ENCODE peak calls at places on chromosomes 2 and 18, in four cellular contexts. S, J, V and G are unnamed samples.

GRCh38 chr2:64876137-64876647 is 113.0 kb upstream of the SLC1A4 start:
- DNase-seq in V (no peak), J (no peak), S (peak), G (peak)

GRCh38 chr18:7822435-7823425 is 255.6 kb downstream of the PTPRM start:
- DNase-seq in J (no peak), S (no peak), V (no peak), G (no peak)

GRCh38 chr2:33021542-33022259 is 74.9 kb downstream of the LTBP1 start:
- DNase-seq in V (no peak), S (no peak), J (no peak), G (no peak)

GRCh38 chr2:54613794-54614257 is 109.6 kb upstream of the EML6 start:
- DNase-seq in S (no peak), V (no peak), J (peak), G (no peak)

GRCh38 chr2:8767324-8767723 is 70.1 kb downstream of the KIDINS220 start:
- DNase-seq in J (no peak), V (no peak), S (no peak), G (no peak)

GRCh38 chr2:212005077-212005671 is 533.4 kb downstream of the ERBB4 start:
- DNase-seq in V (peak), S (no peak), J (peak), G (no peak)

GRCh38 chr18:37544196-37544595 is 21.4 kb downstream of the CELF4 start:
- DNase-seq in J (no peak), V (no peak), S (no peak), G (no peak)

GRCh38 chr2:199589303-199589702 is 131.6 kb upstream of the SATB2 start:
- DNase-seq in V (no peak), J (no peak), S (no peak), G (no peak)

GRCh38 chr2:179538406-179538805 is 273.8 kb upstream of the SESTD1 start:
- DNase-seq in S (no peak), V (no peak), J (no peak), G (no peak)

GRCh38 chr2:30026091-30027055 is 105.0 kb upstream of the ALK start:
- DNase-seq in S (no peak), V (no peak), J (peak), G (peak)

GRCh38 chr2:120245933-120246332 is 6.7 kb upstream of the RALB start:
- DNase-seq in V (no peak), S (no peak), J (no peak), G (no peak)

GRCh38 chr2:205245001-205245400 is 437.3 kb upstream of the NRP2 start:
- DNase-seq in J (no peak), V (no peak), S (no peak), G (no peak)

GRCh38 chr2:231185886-231186285 is 12.5 kb upstream of the ARMC9 start:
- DNase-seq in S (peak), J (no peak), V (no peak), G (no peak)

GRCh38 chr2:191878576-191879298 is 31.8 kb upstream of the CAVIN2 start:
- DNase-seq in J (no peak), S (no peak), V (no peak), G (peak)

GRCh38 chr2:102606353-102606752 is 13.0 kb upstream of the SLC9A2 start:
- DNase-seq in J (no peak), S (no peak), V (no peak), G (peak)

GRCh38 chr2:196335238-196335637 is 163.9 kb upstream of the STK17B start:
- DNase-seq in S (no peak), V (no peak), J (peak), G (no peak)

GRCh38 chr2:23510471-23510870 is 125.5 kb downstream of the KLHL29 start:
- DNase-seq in J (no peak), S (no peak), V (peak), G (no peak)

GRCh38 chr2:134774786-134775641 is 56.2 kb upstream of the TMEM163 start:
- DNase-seq in V (no peak), S (no peak), J (no peak), G (peak)

GRCh38 chr2:217941339-217941738 is 61.5 kb downstream of the TNS1 start:
- DNase-seq in V (no peak), S (no peak), J (no peak), G (no peak)

GRCh38 chr2:217943379-217944321 is 59.1 kb downstream of the TNS1 start:
- DNase-seq in V (peak), S (peak), J (no peak), G (no peak)

GRCh38 chr2:217942731-217943335 is 60.0 kb downstream of the TNS1 start:
- DNase-seq in J (no peak), V (peak), S (no peak), G (no peak)

GRCh38 chr2:217940261-217941220 is 62.3 kb downstream of the TNS1 start:
- DNase-seq in V (peak), S (no peak), J (no peak), G (no peak)

GRCh38 chr2:217941886-217942728 is 60.7 kb downstream of the TNS1 start:
- DNase-seq in V (no peak), J (no peak), S (no peak), G (no peak)
- H3K4me3 ChIP-seq in V (peak), J (no peak), S (peak), G (no peak)

GRCh38 chr2:73106791-73107190 is 6.0 kb downstream of the RAB11FIP5 start:
- DNase-seq in V (no peak), S (no peak), J (no peak), G (no peak)

GRCh38 chr2:73105511-73105971 is 7.2 kb downstream of the RAB11FIP5 start:
- DNase-seq in J (no peak), S (no peak), V (no peak), G (no peak)

GRCh38 chr2:73109796-73110540 is 2.8 kb downstream of the RAB11FIP5 start:
- DNase-seq in V (no peak), S (no peak), J (no peak), G (no peak)

GRCh38 chr2:73104933-73105332 is 7.8 kb downstream of the RAB11FIP5 start:
- DNase-seq in S (no peak), V (no peak), J (no peak), G (no peak)

DNA sequence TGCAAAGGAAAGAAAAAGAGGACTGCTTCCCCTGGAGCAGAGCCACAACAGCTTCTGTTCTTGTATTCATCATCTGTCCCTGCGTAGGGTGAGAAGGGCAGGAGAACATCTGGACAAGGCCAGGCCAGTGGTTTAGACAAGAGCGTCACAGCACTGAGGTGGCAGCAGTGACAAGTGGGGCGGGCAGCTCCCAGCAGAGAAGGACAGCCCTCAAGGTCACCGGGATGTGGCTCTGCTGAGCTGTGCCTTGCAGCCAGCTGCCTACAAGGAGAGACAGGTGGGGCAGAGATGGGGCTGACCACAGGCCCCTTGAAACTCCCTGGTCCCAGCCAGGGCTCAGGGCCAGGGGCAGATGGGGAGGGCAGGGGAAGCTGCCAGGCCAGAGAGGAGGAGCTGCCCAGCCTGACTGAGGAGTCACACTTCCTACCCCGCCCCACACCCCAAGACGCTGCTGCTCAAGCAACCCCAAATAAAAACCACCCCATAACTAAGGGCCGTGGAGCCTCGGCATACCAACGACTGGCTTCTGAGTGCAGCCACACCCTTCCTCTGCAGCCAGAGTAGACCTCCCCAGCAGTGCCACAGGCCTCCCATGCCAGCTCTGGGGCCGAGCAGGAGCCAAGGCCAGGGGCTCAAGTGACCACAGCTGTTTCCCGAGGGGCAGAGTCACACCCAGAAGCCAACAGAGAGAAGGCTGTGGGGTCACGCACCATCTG is 5.4 kb downstream of the RAB11FIP5 start:
- DNase-seq in S (no peak), V (no peak), J (no peak), G (no peak)
- H3K4me3 ChIP-seq in S (no peak), V (no peak), J (no peak), G (no peak)

GRCh38 chr2:47309952-47310800 is 92.8 kb upstream of the MSH2 start:
- DNase-seq in J (no peak), S (no peak), V (peak), G (no peak)
- H3K4me3 ChIP-seq in J (no peak), S (no peak), V (no peak), G (no peak)

DNA sequence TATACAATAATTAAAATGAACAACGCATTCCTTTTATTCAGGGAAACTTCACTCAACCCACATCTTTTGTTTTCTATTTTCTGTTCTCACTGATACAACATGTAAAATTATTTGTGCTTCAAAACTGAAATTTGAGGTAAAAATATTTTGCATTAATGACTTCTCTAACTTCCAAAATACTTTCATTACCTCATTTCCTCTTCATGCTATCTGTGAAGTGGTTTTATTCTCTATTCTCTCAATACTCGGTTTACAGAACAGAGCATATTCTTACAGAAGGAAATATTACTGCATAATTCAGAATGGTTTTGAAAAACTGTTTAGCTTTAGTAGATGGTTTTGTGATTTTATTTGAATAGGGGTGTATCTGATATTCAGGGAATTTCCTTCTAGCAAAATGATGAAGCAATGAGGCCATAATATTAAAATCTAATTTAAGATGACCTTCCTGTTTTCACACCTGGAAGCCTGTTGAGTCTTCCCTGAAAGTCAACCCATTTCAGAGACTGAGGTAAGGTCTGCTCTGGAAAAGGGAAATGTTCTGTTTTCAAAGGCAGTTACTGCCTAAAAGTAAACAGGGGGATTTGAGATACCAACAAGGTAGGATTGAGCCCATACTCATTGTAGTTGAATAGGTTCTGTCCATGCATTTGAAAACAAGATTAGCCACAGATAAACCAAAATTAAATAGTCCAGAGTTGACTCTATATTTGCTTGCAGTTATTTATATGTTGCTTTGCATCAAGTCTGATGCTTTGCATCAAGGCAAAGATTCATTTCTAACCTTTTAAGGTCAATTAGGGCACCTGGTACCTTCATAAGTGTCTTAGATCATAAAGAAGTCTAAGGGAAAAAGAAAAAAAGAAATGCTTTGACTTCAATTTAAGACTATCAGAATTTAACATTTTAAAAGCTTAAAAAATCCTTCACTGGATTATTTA is 50.8 kb upstream of the PEX13 start:
- DNase-seq in V (no peak), J (no peak), S (no peak), G (no peak)
- H3K4me3 ChIP-seq in V (no peak), J (no peak), S (no peak), G (no peak)

DNA sequence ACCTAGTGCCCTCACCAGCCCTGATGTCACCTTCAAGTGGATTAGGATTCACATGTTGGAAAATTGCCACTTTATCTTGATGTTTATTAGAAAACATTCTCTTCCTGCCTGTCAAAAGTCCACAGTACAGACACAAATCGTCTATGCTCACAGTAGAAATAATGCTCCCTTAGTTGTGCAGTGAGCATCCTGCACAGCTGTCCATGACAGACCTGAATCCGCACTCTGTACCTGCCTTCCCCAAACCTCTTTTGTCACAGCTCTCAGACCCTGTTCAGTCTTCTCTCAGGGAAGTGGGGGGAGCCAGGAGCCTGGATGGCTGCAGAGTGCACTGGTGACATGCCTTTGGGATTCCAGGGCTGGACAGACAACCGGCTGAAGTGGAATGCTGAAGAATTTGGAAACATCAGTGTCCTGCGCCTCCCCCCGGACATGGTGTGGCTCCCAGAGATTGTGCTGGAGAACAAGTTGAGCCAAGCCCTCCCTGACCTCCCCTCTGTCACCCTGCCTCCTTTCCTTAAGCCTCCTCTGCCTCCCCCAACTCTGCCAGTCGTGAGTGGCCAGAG is 2.0 kb downstream of the CHRND start:
- DNase-seq in V (no peak), J (no peak), S (no peak), G (no peak)
- H3K4me3 ChIP-seq in V (no peak), J (no peak), S (no peak), G (no peak)

DNA sequence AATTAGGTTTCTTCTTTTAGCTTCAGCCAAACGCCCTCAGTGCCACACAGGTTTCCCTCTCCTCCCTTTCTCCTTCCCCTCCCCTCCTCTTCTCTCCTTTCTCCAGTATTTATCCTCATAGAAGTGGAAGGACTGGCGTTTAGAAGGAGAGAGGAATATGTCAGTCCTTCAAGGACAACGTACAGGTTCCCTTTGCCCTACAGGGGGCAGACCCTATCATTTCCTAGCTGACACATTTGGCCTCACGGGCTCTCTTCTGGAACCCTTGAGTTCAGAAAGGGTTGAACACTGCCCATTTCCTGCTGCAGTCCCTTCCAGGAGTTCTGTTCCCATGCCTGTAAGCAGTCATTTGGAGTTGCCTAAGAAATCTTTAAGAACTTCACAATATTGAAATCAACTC is 46.1 kb downstream of the CDCA7 start:
- DNase-seq in V (no peak), S (no peak), J (no peak), G (no peak)
- H3K4me3 ChIP-seq in V (no peak), S (no peak), J (no peak), G (no peak)

DNA sequence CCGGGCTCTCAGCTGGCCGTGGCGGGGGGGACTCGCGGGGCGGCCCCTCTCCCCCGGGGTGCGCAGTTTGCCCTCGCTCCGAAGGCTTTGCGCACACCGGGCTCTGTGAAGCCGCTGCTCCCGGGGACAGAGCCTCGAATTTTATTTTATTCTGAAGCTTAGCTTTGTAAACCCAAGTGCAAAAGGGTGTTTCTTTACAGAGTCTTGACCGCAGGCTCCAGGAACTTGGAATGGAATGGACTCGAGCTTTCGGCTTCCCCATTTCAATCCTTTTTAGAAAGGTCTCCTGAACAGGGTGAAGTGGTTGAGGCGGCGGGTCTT is 2.0 kb downstream of the GALR1 start:
- DNase-seq in V (no peak), J (no peak), S (no peak), G (no peak)
- H3K4me3 ChIP-seq in V (no peak), J (no peak), S (no peak), G (no peak)

GRCh38 chr2:63850650-63851049 is 9.0 kb downstream of the UGP2 start:
- DNase-seq in V (no peak), J (no peak), S (no peak), G (no peak)

GRCh38 chr2:63850204-63850571 is 8.5 kb downstream of the UGP2 start:
- DNase-seq in J (no peak), V (no peak), S (no peak), G (no peak)

GRCh38 chr2:63846487-63846886 is 4.8 kb downstream of the UGP2 start:
- DNase-seq in S (no peak), V (no peak), J (no peak), G (no peak)

GRCh38 chr2:63851912-63852311 is 10.2 kb downstream of the UGP2 start:
- DNase-seq in J (no peak), S (no peak), V (no peak), G (no peak)

GRCh38 chr2:63849381-63850203 is 7.9 kb downstream of the UGP2 start:
- DNase-seq in V (no peak), S (no peak), J (no peak), G (no peak)
- H3K4me3 ChIP-seq in V (no peak), S (no peak), J (no peak), G (no peak)